ENCODE peak calls at places on chromosomes 4 and X, in nine cellular contexts. S, K, A, R, E, W, B, O and I are unnamed samples.

GRCh38 chrX:43349363-43349762 is 306.7 kb upstream of the MAOA start:
- DNase-seq in S (peak; percentile 24), K (peak; percentile 8), A (peak; percentile 32), R (peak; percentile 1), E (no peak), W (peak; percentile 21), B (peak; percentile 1), O (peak; percentile 16), I (peak; percentile 41)

GRCh38 chrX:101460669-101461068 is 24.6 kb upstream of the ARMCX4 start:
- DNase-seq in S (no peak), K (no peak), A (no peak), R (no peak), E (no peak), W (no peak), B (no peak), O (no peak), I (no peak)

GRCh38 chrX:11664211-11664888 is 1.4 kb downstream of the ARHGAP6 start:
- DNase-seq in S (peak; percentile 3), K (no peak), A (no peak), R (peak; percentile 24), E (no peak), W (no peak), B (no peak), O (no peak), I (no peak)

GRCh38 chr4:663438-664428 is 10.3 kb downstream of the ATP5ME start:
- DNase-seq in S (peak; percentile 50), K (peak; percentile 56), A (no peak), R (no peak), E (peak; percentile 35), W (peak; percentile 59), B (no peak), O (no peak), I (no peak)

GRCh38 chr4:64068096-64068495 is 341.2 kb downstream of the TECRL start:
- DNase-seq in S (no peak), K (no peak), A (no peak), R (no peak), E (no peak), W (no peak), B (no peak), O (peak; percentile 14), I (no peak)

GRCh38 chrX:24658421-24658820 is 11.3 kb upstream of the PCYT1B start:
- DNase-seq in S (no peak), K (no peak), A (no peak), R (no peak), E (no peak), W (no peak), B (no peak), O (no peak), I (no peak)

GRCh38 chr4:1199556-1200331 is 27.4 kb upstream of the SPON2 start:
- DNase-seq in S (no peak), K (no peak), A (no peak), R (peak; percentile 9), E (no peak), W (peak; percentile 1), B (no peak), O (no peak), I (no peak)

GRCh38 chrX:11431833-11432232 is 138.6 kb downstream of the AMELX start:
- DNase-seq in S (no peak), K (no peak), A (no peak), R (no peak), E (no peak), W (no peak), B (no peak), O (no peak), I (no peak)

GRCh38 chrX:12011075-12011474 is 127.2 kb upstream of the FRMPD4 start:
- DNase-seq in S (no peak), K (no peak), A (no peak), R (no peak), E (no peak), W (no peak), B (peak; percentile 51), O (peak; percentile 51), I (no peak)

GRCh38 chrX:10884246-10884645 is 226.9 kb upstream of the HCCS start:
- DNase-seq in S (no peak), K (no peak), A (no peak), R (no peak), E (no peak), W (no peak), B (peak; percentile 71), O (no peak), I (no peak)

GRCh38 chr4:185591679-185592141 is 56.4 kb upstream of the PDLIM3 start:
- DNase-seq in S (no peak), K (no peak), A (no peak), R (no peak), E (no peak), W (peak; percentile 39), B (no peak), O (no peak), I (no peak)

GRCh38 chr4:128770807-128771206 is 38.7 kb upstream of the JADE1 start:
- DNase-seq in S (no peak), K (no peak), A (no peak), R (no peak), E (no peak), W (no peak), B (no peak), O (no peak), I (no peak)

GRCh38 chr4:140557831-140558435 is 10.8 kb downstream of the UCP1 start:
- DNase-seq in S (no peak), K (no peak), A (no peak), R (no peak), E (no peak), W (no peak), B (no peak), O (no peak), I (no peak)